ENCODE peak calls at places on chromosomes 11 and 22, in five cellular contexts. D, V, Q, B and W are unnamed samples.

GRCh38 chr11:65078151-65078550 is 5.7 kb downstream of the CDCA5 start:
- DNase-seq in B (peak), D (peak), V (peak), Q (peak), W (no peak)

GRCh38 chr22:49380828-49381114 is 446.9 kb downstream of the BRD1 start:
- DNase-seq in B (no peak), V (no peak), Q (no peak), D (no peak), W (no peak)

GRCh38 chr11:64729851-64730382 is 6.9 kb upstream of the NRXN2 start:
- DNase-seq in B (peak), D (no peak), Q (peak), V (no peak), W (no peak)

GRCh38 chr11:85779956-85780640 is 30.8 kb downstream of the SYTL2 start:
- DNase-seq in V (no peak), Q (peak), B (no peak), D (no peak), W (no peak)

GRCh38 chr11:80309301-80309700 is 868.5 kb upstream of the TENM4 start:
- DNase-seq in V (no peak), D (no peak), Q (no peak), B (no peak), W (no peak)

GRCh38 chr11:8209208-8209807 is 40.5 kb upstream of the RIC3 start:
- DNase-seq in B (no peak), Q (no peak), V (no peak), D (peak), W (no peak)

GRCh38 chr11:47148903-47149535 is 27.7 kb downstream of the ARFGAP2 start:
- DNase-seq in B (no peak), Q (peak), V (no peak), D (no peak), W (no peak)

GRCh38 chr11:9784602-9785315 is 120.9 kb downstream of the SWAP70 start:
- DNase-seq in D (no peak), V (no peak), Q (no peak), B (no peak), W (no peak)

GRCh38 chr11:76567261-76567660 is 103.3 kb downstream of the LRRC32 start:
- DNase-seq in V (no peak), B (no peak), D (no peak), Q (no peak), W (no peak)

GRCh38 chr11:36234825-36235224 is 54.4 kb downstream of the COMMD9 start:
- DNase-seq in D (no peak), B (no peak), V (no peak), Q (no peak), W (no peak)

GRCh38 chr22:25472382-25472781 is 92.1 kb upstream of the GRK3 start:
- DNase-seq in V (no peak), Q (no peak), D (no peak), B (no peak), W (no peak)

GRCh38 chr11:88533001-88533400 is 195.5 kb upstream of the CTSC start:
- DNase-seq in Q (no peak), V (no peak), B (no peak), D (no peak), W (no peak)

GRCh38 chr11:66204412-66204811 is 64.0 kb upstream of the RAB1B start:
- DNase-seq in B (no peak), V (no peak), D (no peak), Q (no peak), W (no peak)

GRCh38 chr22:49825944-49826602 is 1.6 kb downstream of the BRD1 start:
- DNase-seq in B (no peak), V (peak), Q (no peak), D (peak), W (no peak)

GRCh38 chr11:14248577-14248976 is 110.4 kb downstream of the RRAS2 start:
- DNase-seq in V (no peak), D (no peak), Q (no peak), B (no peak), W (no peak)

GRCh38 chr22:24952837-24953293 is 349 bp downstream of the KIAA1671 start:
- DNase-seq in V (peak), B (no peak), D (peak), Q (peak), W (no peak)

GRCh38 chr22:43236401-43237166 is 49.6 kb upstream of the TTLL12 start:
- DNase-seq in B (no peak), V (no peak), D (no peak), Q (no peak), W (no peak)

GRCh38 chr11:10597877-10598341 is 29.4 kb upstream of the LYVE1 start:
- DNase-seq in D (no peak), Q (no peak), V (no peak), B (no peak), W (no peak)

GRCh38 chr11:95991101-95991500 is 67.2 kb upstream of the MTMR2 start:
- DNase-seq in Q (no peak), V (peak), B (no peak), D (no peak), W (no peak)

GRCh38 chr22:21632237-21632895 is at the start of gene CCDC116:
- DNase-seq in V (no peak), Q (no peak), B (peak), D (peak), W (no peak)

GRCh38 chr11:27253200-27253599 is 109.8 kb downstream of the CCDC34 start:
- DNase-seq in Q (no peak), B (no peak), D (no peak), V (no peak), W (no peak)

GRCh38 chr11:2137202-2138071 is 1.8 kb downstream of the IGF2 start:
- DNase-seq in V (peak), B (no peak), D (no peak), Q (peak), W (no peak)

GRCh38 chr11:87421422-87421821 is 383.7 kb downstream of the TMEM135 start:
- DNase-seq in D (no peak), Q (peak), V (peak), B (peak), W (peak)

GRCh38 chr11:11076879-11077278 is 219.0 kb upstream of the ZBED5 start:
- DNase-seq in B (no peak), V (no peak), D (no peak), Q (no peak), W (no peak)

GRCh38 chr11:65378208-65378927 is 4.1 kb downstream of the SLC25A45 start:
- DNase-seq in V (no peak), D (no peak), B (peak), Q (no peak), W (no peak)

GRCh38 chr22:24161909-24162308 is 19.4 kb upstream of the SUSD2 start:
- DNase-seq in V (no peak), B (no peak), Q (no peak), D (no peak), W (no peak)

GRCh38 chr11:62694455-62695167 is 5.3 kb upstream of the LRRN4CL start:
- DNase-seq in Q (peak), B (peak), D (peak), V (peak), W (no peak)

GRCh38 chr11:111417766-111418435 is 38.8 kb upstream of the POU2AF1 start:
- DNase-seq in V (no peak), B (no peak), Q (peak), D (no peak), W (peak)

GRCh38 chr11:72222106-72222891 is 2.3 kb upstream of the INPPL1 start:
- DNase-seq in D (peak), V (no peak), B (no peak), Q (no peak), W (no peak)

GRCh38 chr11:12451179-12451814 is 73.9 kb downstream of the PARVA start:
- DNase-seq in V (no peak), B (no peak), D (no peak), Q (no peak), W (no peak)

GRCh38 chr11:40129276-40129675 is 1330.2 kb downstream of the LRRC4C start:
- DNase-seq in Q (no peak), V (no peak), D (no peak), B (no peak), W (no peak)

GRCh38 chr11:10325398-10326079 is 20.7 kb downstream of the ADM start:
- DNase-seq in D (no peak), V (no peak), B (no peak), Q (no peak), W (no peak)

GRCh38 chr22:43220625-43221380 is 33.9 kb upstream of the TTLL12 start:
- DNase-seq in B (no peak), Q (no peak), V (no peak), D (no peak), W (no peak)